ENCODE peak calls at places on chromosome 2, in nine cellular contexts. O, V, R, Y, P, Q, B, G and W are unnamed samples.
A peak's percentile ranks its signal among the peaks of the same experiment; 100 is the strongest.

GRCh38 chr2:188475945-188476344 is 184.3 kb downstream of the GULP1 start:
- DNase-seq in O (peak; percentile 22), V (no peak), R (peak; percentile 88), Y (no peak), P (peak; percentile 87), Q (no peak), B (no peak), G (no peak), W (peak; percentile 36)

GRCh38 chr2:226440119-226440917 is 359.3 kb downstream of the IRS1 start:
- DNase-seq in O (no peak), V (no peak), R (peak; percentile 73), Y (peak; percentile 78), P (peak; percentile 81), Q (no peak), B (no peak), G (no peak), W (peak; percentile 68)

GRCh38 chr2:76450024-76450475 is 739.3 kb upstream of the GCFC2 start:
- DNase-seq in O (no peak), V (no peak), R (no peak), Y (no peak), P (no peak), Q (no peak), B (no peak), G (no peak), W (no peak)

GRCh38 chr2:127121776-127122176 is 14.8 kb upstream of the BIN1 start:
- DNase-seq in O (no peak), V (no peak), R (no peak), Y (no peak), P (no peak), Q (no peak), B (no peak), G (no peak), W (peak; percentile 88)

GRCh38 chr2:23221901-23222300 is 163.1 kb upstream of the KLHL29 start:
- DNase-seq in O (no peak), V (no peak), R (no peak), Y (no peak), P (no peak), Q (no peak), B (no peak), G (no peak), W (no peak)

GRCh38 chr2:30349691-30350090 is 97.4 kb upstream of the LCLAT1 start:
- DNase-seq in O (no peak), V (no peak), R (no peak), Y (no peak), P (no peak), Q (no peak), B (no peak), G (no peak), W (peak; percentile 49)

GRCh38 chr2:24642351-24642750 is 150.8 kb downstream of the PTRHD1 start:
- DNase-seq in O (no peak), V (no peak), R (no peak), Y (no peak), P (no peak), Q (no peak), B (no peak), G (no peak), W (no peak)

GRCh38 chr2:40287201-40287600 is 164.7 kb downstream of the SLC8A1 start:
- DNase-seq in O (no peak), V (no peak), R (peak; percentile 55), Y (no peak), P (no peak), Q (no peak), B (no peak), G (no peak), W (no peak)

GRCh38 chr2:115190459-115190858 is 748.0 kb downstream of the DPP10 start:
- DNase-seq in O (no peak), V (peak; percentile 54), R (no peak), Y (no peak), P (no peak), Q (no peak), B (no peak), G (no peak), W (no peak)

GRCh38 chr2:237995036-237995435 is 28.2 kb downstream of the UBE2F start:
- DNase-seq in O (no peak), V (no peak), R (peak; percentile 17), Y (no peak), P (no peak), Q (no peak), B (no peak), G (no peak), W (no peak)

GRCh38 chr2:36069083-36069482 is 286.5 kb upstream of the CRIM1 start:
- DNase-seq in O (no peak), V (no peak), R (no peak), Y (no peak), P (no peak), Q (no peak), B (no peak), G (no peak), W (no peak)

GRCh38 chr2:44943693-44944101 is 2.2 kb downstream of the SIX3 start:
- DNase-seq in O (no peak), V (no peak), R (no peak), Y (no peak), P (no peak), Q (no peak), B (no peak), G (no peak), W (no peak)

GRCh38 chr2:30192327-30192726 is 39.0 kb upstream of the LBH start:
- DNase-seq in O (no peak), V (no peak), R (no peak), Y (no peak), P (no peak), Q (no peak), B (no peak), G (no peak), W (no peak)